ENCODE peak calls at places on chromosome 22, in eight cellular contexts. E, F, P, V, X, D, K and A are unnamed samples.

GRCh38 chr22:35039625-35040024 is 26.3 kb upstream of the ISX start:
- DNase-seq in D (no peak), X (no peak), E (no peak), V (no peak), P (no peak), K (no peak), F (no peak), A (no peak)

GRCh38 chr22:39297490-39298193 is 21.8 kb downstream of the RPL3 start:
- DNase-seq in D (no peak), K (no peak), P (no peak), E (no peak), F (no peak), X (no peak), V (no peak), A (peak; percentile 49)

GRCh38 chr22:25492950-25493790 is 71.3 kb upstream of the GRK3 start:
- DNase-seq in V (no peak), P (no peak), X (no peak), K (no peak), F (no peak), D (no peak), E (no peak), A (no peak)

GRCh38 chr22:29767289-29768051 is at the start of gene UQCR10:
- DNase-seq in D (peak; percentile 91), K (peak; percentile 85), P (no peak), F (no peak), E (peak; percentile 90), X (peak; percentile 59), V (peak; percentile 85), A (peak; percentile 91)

GRCh38 chr22:42769574-42770447 is 49.1 kb upstream of the A4GALT start:
- DNase-seq in D (peak; percentile 50), P (peak; percentile 44), F (peak; percentile 62), X (no peak), E (peak; percentile 51), V (no peak), K (no peak), A (peak; percentile 63)

GRCh38 chr22:33274214-33274828 is 216.1 kb upstream of the SYN3 start:
- DNase-seq in K (no peak), V (peak; percentile 27), D (peak; percentile 57), P (no peak), X (peak; percentile 7), F (no peak), E (peak; percentile 22), A (peak; percentile 50)

GRCh38 chr22:40463017-40463631 is 92.7 kb downstream of the SGSM3 start:
- DNase-seq in X (no peak), K (no peak), V (no peak), E (no peak), F (no peak), D (peak; percentile 59), P (peak; percentile 33), A (peak; percentile 89)

GRCh38 chr22:41589260-41589600 is 410 bp downstream of the PMM1 start:
- DNase-seq in E (no peak), X (peak; percentile 17), P (no peak), F (no peak), V (no peak), D (peak; percentile 39), K (no peak), A (peak; percentile 48)

GRCh38 chr22:44184006-44184405 is 3.3 kb downstream of the PARVG start:
- DNase-seq in D (no peak), E (no peak), K (no peak), F (no peak), X (no peak), V (no peak), P (no peak), A (no peak)

GRCh38 chr22:20436309-20437252 is 1.0 kb downstream of the SCARF2 start:
- DNase-seq in P (no peak), F (peak; percentile 20), E (no peak), X (no peak), D (peak; percentile 30), K (no peak), V (no peak), A (no peak)

GRCh38 chr22:39236321-39237275 is 8.2 kb downstream of the PDGFB start:
- DNase-seq in X (no peak), D (peak; percentile 77), K (no peak), F (no peak), E (no peak), V (no peak), P (peak; percentile 67), A (peak; percentile 95)

GRCh38 chr22:41382098-41382578 is 396 bp downstream of the TEF start:
- DNase-seq in V (no peak), F (no peak), P (no peak), K (no peak), E (peak; percentile 29), D (peak; percentile 51), X (no peak), A (no peak)

GRCh38 chr22:17775781-17776470 is 1.7 kb upstream of the BID start:
- DNase-seq in D (no peak), P (no peak), F (no peak), V (no peak), E (no peak), K (no peak), X (no peak), A (no peak)

GRCh38 chr22:46766611-46767010 is 4.2 kb downstream of the TBC1D22A start:
- DNase-seq in V (no peak), X (no peak), P (no peak), D (no peak), E (no peak), F (no peak), K (no peak), A (no peak)
- TF ChIP-seq MAX in V (no peak), X (no peak), P (no peak), D (no peak), E (no peak), F (no peak), K (no peak), A (no peak)

GRCh38 chr22:46078241-46079092 is 71.9 kb upstream of the PPARA start:
- DNase-seq in X (no peak), P (no peak), V (no peak), E (peak; percentile 89), K (no peak), D (no peak), F (no peak), A (no peak)
- TF ChIP-seq POLR2A in X (no peak), P (no peak), V (no peak), E (no peak), K (no peak), D (no peak), F (no peak), A (no peak)

DNA sequence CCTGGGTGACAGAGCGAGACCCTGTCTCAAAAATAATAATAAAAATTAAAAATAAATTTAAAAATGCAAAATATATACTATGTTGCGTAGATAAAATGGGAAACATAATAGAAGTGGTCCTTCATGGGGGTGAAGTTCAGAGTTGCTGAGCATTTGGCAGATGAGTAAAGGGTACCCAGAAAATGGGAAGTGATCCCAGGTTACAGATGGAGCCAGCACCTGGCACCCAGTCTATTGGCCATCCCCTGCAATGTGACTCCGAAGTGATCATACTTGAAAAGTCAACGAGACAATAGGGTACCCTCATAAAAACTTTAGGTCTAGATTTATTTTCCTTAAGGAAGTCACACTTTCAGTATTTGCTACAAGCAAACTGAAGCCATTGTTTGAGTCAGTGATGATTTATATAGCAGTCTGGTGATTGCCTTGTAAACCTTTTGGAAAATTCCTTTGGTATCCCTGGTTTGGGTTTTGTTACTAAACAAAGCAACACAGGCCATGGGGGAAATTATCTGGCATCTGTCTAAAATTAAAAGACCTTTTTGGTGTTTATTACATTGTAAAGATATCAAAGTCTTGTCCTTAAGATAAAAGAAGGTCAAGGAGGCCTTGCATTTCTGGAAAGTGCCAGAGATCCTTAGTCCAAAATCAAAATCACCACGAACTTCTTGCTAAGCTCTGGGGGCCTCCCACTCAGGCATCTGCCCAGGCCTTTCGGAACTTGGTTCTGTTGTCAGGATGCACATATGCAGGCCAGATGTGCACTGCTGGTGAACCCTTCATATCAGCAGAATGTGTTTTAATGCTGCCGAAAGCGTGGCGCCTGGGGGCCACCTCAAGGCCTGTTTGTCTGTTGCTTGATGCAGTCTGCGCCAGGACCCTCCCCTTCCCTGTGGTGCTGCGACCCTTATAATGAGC is 4.3 kb downstream of the SMARCB1 start:
- DNase-seq in X (no peak), F (no peak), K (no peak), V (no peak), E (no peak), D (no peak), P (no peak), A (no peak)
- TF ChIP-seq MAX in X (no peak), F (no peak), K (no peak), V (no peak), E (no peak), D (no peak), P (no peak), A (no peak)

GRCh38 chr22:50293441-50294318 is 13.8 kb downstream of the PLXNB2 start:
- DNase-seq in P (no peak), F (peak; percentile 83), E (peak; percentile 62), D (no peak), K (no peak), X (no peak), V (peak; percentile 87), A (peak; percentile 59)
- TF ChIP-seq POLR2A in P (peak; percentile 32), F (peak; percentile 9), E (no peak), D (no peak), K (no peak), X (no peak), V (peak; percentile 72), A (no peak)

GRCh38 chr22:48090332-48090672 is 1327.9 kb downstream of the TBC1D22A start:
- DNase-seq in D (no peak), F (no peak), K (no peak), X (no peak), V (no peak), P (no peak), E (no peak), A (no peak)

GRCh38 chr22:48088226-48088625 is 1325.8 kb downstream of the TBC1D22A start:
- DNase-seq in X (no peak), V (no peak), E (no peak), K (no peak), D (no peak), F (no peak), P (no peak), A (no peak)

GRCh38 chr22:48091060-48091650 is 1328.7 kb downstream of the TBC1D22A start:
- DNase-seq in D (no peak), K (no peak), E (no peak), P (no peak), F (no peak), X (no peak), V (no peak), A (no peak)

GRCh38 chr22:48088926-48089536 is 1326.6 kb downstream of the TBC1D22A start:
- DNase-seq in X (no peak), P (no peak), F (no peak), D (no peak), V (no peak), K (no peak), E (no peak), A (no peak)

GRCh38 chr22:48089601-48090331 is 1327.3 kb downstream of the TBC1D22A start:
- DNase-seq in F (no peak), K (no peak), P (no peak), E (no peak), X (no peak), D (peak; percentile 10), V (no peak), A (peak; percentile 23)
- TF ChIP-seq MAX in F (no peak), K (no peak), P (no peak), E (no peak), X (no peak), D (no peak), V (no peak), A (no peak)